ENCODE peak calls at places on chromosomes 13 and 19, in four cellular contexts. O is GM12878, M is HepG2, X is H1. L is an unnamed sample.

GRCh38 chr13:77751513-77752456 is 54.3 kb downstream of the SLAIN1 start:
- DNase-seq in M (peak; percentile 41), O (peak; percentile 34), X (no peak), L (peak; percentile 25)

GRCh38 chr13:85500716-85501256 is 298.4 kb downstream of the SLITRK6 start:
- DNase-seq in O (no peak), X (no peak), M (no peak), L (no peak)

GRCh38 chr19:4198467-4199126 is 16.1 kb downstream of the ANKRD24 start:
- DNase-seq in X (no peak), O (no peak), M (no peak), L (no peak)

GRCh38 chr13:59112375-59112774 is 1051.4 kb downstream of the DIAPH3 start:
- DNase-seq in O (no peak), X (no peak), M (no peak), L (no peak)

GRCh38 chr19:39131255-39131755 is 5.7 kb downstream of the PAK4 start:
- DNase-seq in M (no peak), O (no peak), X (no peak), L (no peak)

GRCh38 chr19:51573331-51573730 is 2.2 kb downstream of the ZNF175 start:
- DNase-seq in M (no peak), O (no peak), X (no peak), L (no peak)

GRCh38 chr13:34046457-34046856 is 228.5 kb downstream of the RFC3 start:
- DNase-seq in X (no peak), O (no peak), M (no peak), L (no peak)

GRCh38 chr19:45613926-45614725 is 12.1 kb upstream of the GPR4 start:
- DNase-seq in X (no peak), M (no peak), O (peak; percentile 73), L (no peak)

GRCh38 chr13:46158983-46159382 is 23.0 kb downstream of the LCP1 start:
- DNase-seq in M (no peak), O (no peak), X (no peak), L (no peak)

GRCh38 chr19:2820112-2820702 is 539 bp downstream of the ZNF554 start:
- DNase-seq in X (no peak), O (no peak), M (no peak), L (peak; percentile 5)

GRCh38 chr13:66689037-66689619 is 541.0 kb downstream of the PCDH9 start:
- DNase-seq in M (no peak), O (no peak), X (no peak), L (no peak)

GRCh38 chr13:95784161-95784880 is 107.4 kb downstream of the DNAJC3 start:
- DNase-seq in X (no peak), O (no peak), M (peak; percentile 9), L (no peak)

GRCh38 chr19:47228168-47228936 is 2.6 kb downstream of the BBC3 start:
- DNase-seq in M (peak; percentile 69), O (no peak), X (peak; percentile 72), L (no peak)

GRCh38 chr13:36030670-36031331 is 100.4 kb downstream of the DCLK1 start:
- DNase-seq in X (no peak), M (no peak), O (no peak), L (no peak)

GRCh38 chr19:5166262-5166661 is 174.3 kb downstream of the PTPRS start:
- DNase-seq in O (no peak), M (peak; percentile 66), X (no peak), L (no peak)

GRCh38 chr13:57784633-57785032 is 153.1 kb downstream of the PCDH17 start:
- DNase-seq in X (no peak), O (no peak), M (no peak), L (no peak)

GRCh38 chr13:52348983-52349780 is 56.8 kb downstream of the THSD1 start:
- DNase-seq in X (no peak), O (no peak), M (no peak), L (no peak)

DNA sequence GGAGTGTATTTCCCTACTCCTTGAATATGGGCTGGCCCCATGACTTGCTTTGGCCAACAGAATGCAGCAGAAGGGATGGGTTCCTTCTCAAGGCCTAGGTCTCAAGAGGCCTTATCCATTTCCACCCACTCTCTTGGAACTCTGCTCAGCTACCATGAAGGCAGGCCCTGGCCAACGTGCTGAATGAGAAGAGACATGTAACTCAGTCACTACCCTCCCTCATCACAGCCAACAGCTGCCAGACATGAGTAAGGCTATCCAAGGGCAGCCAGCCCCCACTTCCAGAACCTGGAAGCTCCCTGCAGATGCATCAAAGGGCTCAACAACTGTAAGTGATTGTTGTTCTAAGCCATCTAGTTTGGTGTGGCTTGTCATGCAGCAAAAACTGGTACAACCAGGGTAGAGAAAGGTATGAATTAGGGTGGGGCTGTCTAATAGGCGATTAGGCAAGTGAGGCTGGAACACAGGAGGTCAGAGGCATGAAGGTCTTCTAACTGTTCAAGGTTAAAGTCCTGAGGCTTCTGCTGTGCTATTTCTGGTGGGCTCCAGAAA is 1.4 kb upstream of the RASL11A start:
- DNase-seq in M (no peak), X (no peak), O (no peak), L (no peak)
- H3K4me1 ChIP-seq in M (peaks cover 24% of the 10 kb centered on the region), X (no peaks in the 10 kb centered on the region), O (no peaks in the 10 kb centered on the region), L (peaks cover 2% of the 10 kb centered on the region)

GRCh38 chr13:113833111-113833830 is 30.6 kb downstream of the GAS6 start:
- DNase-seq in X (no peak), M (no peak), O (no peak), L (no peak)

GRCh38 chr13:113832204-113832603 is 31.7 kb downstream of the GAS6 start:
- DNase-seq in M (no peak), X (no peak), O (no peak), L (no peak)

GRCh38 chr13:113831061-113831460 is 32.8 kb downstream of the GAS6 start:
- DNase-seq in O (no peak), X (no peak), M (no peak), L (no peak)

GRCh38 chr13:113834496-113835200 is 29.2 kb downstream of the GAS6 start:
- DNase-seq in X (no peak), M (no peak), O (no peak), L (no peak)

DNA sequence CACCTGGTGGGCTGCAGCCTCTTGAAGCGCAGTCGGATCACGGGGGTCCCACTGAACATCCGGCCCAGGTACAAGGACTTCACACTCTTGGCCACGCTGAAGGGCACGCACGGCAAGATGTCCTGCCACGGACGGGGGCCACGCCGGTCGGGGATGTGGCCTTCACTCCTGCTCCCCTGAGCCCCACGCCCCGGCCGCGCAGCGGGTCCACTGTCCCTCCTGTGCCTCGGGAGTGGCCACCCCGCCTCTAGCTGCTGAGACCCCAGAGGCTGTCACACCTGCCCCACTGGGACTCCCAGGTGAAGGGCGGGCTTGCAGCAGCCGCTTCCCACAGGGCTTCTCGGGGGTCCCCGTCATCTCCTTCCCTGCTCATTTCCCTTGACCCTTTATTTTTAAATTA is 31.2 kb downstream of the GAS6 start:
- DNase-seq in X (no peak), M (no peak), O (no peak), L (no peak)
- H3K4me3 ChIP-seq in X (no peak overlapping the region), M (no peak overlapping the region), O (no peak overlapping the region), L (no peak overlapping the region)

GRCh38 chr19:11021760-11022144 is 60.9 kb downstream of the SMARCA4 start:
- DNase-seq in X (no peak), M (no peak), O (no peak), L (no peak)
- TF ChIP-seq SUZ12 in X (no peak), M (no peak), O (no peak), L (no peak)

DNA sequence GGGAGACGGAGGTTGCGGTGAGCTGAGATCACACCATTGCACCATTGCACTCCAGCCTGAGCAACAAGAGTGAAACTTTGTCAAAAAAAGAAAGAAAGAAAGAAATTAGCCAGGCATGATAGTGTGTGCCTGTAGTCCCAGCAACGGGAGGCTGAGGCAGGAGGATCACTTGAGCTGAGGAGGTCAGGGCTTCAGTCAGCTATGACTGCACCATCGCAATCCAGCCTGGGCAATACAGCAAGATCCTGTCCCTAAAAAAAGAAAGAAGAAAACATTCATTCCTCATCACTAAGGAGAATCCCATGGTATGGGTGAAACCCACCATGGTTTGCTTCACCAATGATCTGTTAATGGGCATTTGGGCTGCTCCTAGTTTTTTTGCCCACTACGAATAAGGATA is 13.0 kb upstream of the AP1M2 start:
- DNase-seq in X (no peak), M (no peak), O (no peak), L (no peak)
- H3K4me1 ChIP-seq in X (peaks cover 11% of the 10 kb centered on the region), M (peaks cover 28% of the 10 kb centered on the region), O (peaks cover 34% of the 10 kb centered on the region), L (peaks cover 9% of the 10 kb centered on the region)

DNA sequence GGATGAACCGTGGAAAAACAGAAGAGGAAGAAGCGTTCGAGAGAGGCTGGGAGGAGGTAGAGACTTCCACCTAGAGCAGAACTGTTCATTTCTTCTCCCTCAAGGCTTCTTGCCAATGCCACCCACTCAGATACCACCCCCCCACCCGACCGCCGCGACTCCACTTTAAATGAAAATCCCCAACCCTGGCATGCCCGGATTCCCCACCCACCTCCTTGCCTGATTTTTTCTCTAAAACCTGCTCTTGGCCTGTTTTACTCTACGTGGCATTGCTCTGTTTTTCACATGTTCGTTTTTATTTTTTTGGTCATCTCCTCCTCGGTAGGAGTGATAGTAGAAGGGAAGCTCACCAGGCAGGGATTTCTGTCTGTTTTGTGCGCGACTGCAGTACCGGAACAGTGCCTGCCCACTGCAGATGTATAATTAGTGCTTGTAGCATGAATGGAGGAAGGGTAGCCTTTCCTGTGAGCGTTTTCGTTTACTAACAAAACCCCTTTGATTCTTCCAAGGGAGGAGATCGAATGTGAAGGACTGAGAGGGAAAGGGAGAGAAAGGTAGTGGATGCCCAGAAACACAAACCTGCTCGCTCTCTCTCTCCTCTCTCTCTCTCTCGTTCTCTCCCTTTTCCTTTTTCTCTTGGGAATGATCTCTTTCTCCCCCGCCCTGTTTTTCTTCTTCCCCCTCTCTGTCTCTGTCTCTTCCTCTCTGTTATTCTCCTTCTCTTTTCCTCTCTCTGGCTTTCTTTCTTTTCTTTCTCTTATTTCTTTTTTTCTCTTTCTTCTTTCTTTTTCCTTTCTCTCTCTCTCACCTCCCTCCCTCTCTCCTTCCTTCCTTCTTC is 2.2 kb downstream of the CD70 start:
- DNase-seq in X (no peak), M (no peak), O (no peak), L (no peak)
- H3K4me3 ChIP-seq in X (no peak overlapping the region), M (no peak overlapping the region), O (peak overlapping the region; percentile 100), L (no peak overlapping the region)

GRCh38 chr19:1206733-1207301 is 1.2 kb downstream of the STK11 start:
- DNase-seq in O (no peak), X (no peak), M (no peak), L (no peak)
- TF ChIP-seq SUZ12 in O (no peak), X (no peak), M (no peak), L (no peak)

L was measured in NT2/D1.